ENCODE peak calls at places on chromosome 4, in eight cellular contexts. I, Z, V, G, Q, T, E and M are unnamed samples.

GRCh38 chr4:151202851-151203455 is 74.0 kb upstream of the PRSS48 start:
- DNase-seq in I (peak), Z (no peak), V (peak), G (no peak), Q (no peak), T (no peak), E (no peak), M (peak)

GRCh38 chr4:7388627-7389026 is 46.1 kb downstream of the PSAPL1 start:
- DNase-seq in I (no peak), Z (no peak), V (no peak), G (no peak), Q (no peak), T (no peak), E (no peak), M (no peak)

GRCh38 chr4:39975488-39976089 is 2.1 kb downstream of the PDS5A start:
- DNase-seq in I (no peak), Z (no peak), V (peak), G (no peak), Q (no peak), T (no peak), E (no peak), M (peak)

GRCh38 chr4:94639298-94639697 is 118.5 kb upstream of the BMPR1B start:
- DNase-seq in I (no peak), Z (no peak), V (no peak), G (no peak), Q (no peak), T (no peak), E (no peak), M (no peak)

GRCh38 chr4:167578906-167579305 is 344.6 kb upstream of the SPOCK3 start:
- DNase-seq in I (no peak), Z (no peak), V (no peak), G (no peak), Q (no peak), T (no peak), E (no peak), M (no peak)

GRCh38 chr4:139887378-139887801 is 221.8 kb downstream of the MGST2 start:
- DNase-seq in I (no peak), Z (no peak), V (peak), G (no peak), Q (no peak), T (no peak), E (no peak), M (no peak)

GRCh38 chr4:95394733-95395306 is 154.0 kb downstream of the UNC5C start:
- DNase-seq in I (no peak), Z (no peak), V (no peak), G (no peak), Q (no peak), T (no peak), E (no peak), M (no peak)

GRCh38 chr4:183919173-183919572 is 14.1 kb downstream of the STOX2 start:
- DNase-seq in I (no peak), Z (no peak), V (no peak), G (no peak), Q (no peak), T (peak), E (no peak), M (no peak)

GRCh38 chr4:82363896-82364487 is 9.8 kb downstream of the HNRNPD start:
- DNase-seq in I (no peak), Z (no peak), V (no peak), G (no peak), Q (no peak), T (no peak), E (no peak), M (no peak)

GRCh38 chr4:151276787-151277557 is at the start of gene PRSS48:
- DNase-seq in I (peak), Z (peak), V (peak), G (peak), Q (peak), T (peak), E (peak), M (peak)

GRCh38 chr4:159174645-159175147 is 71.8 kb downstream of the RAPGEF2 start:
- DNase-seq in I (no peak), Z (no peak), V (peak), G (no peak), Q (no peak), T (no peak), E (no peak), M (peak)

GRCh38 chr4:67087897-67088296 is 457.4 kb downstream of the CENPC start:
- DNase-seq in I (peak), Z (no peak), V (peak), G (no peak), Q (no peak), T (peak), E (peak), M (peak)

GRCh38 chr4:184684491-184685189 is 35.1 kb downstream of the PRIMPOL start:
- DNase-seq in I (no peak), Z (no peak), V (no peak), G (no peak), Q (no peak), T (no peak), E (no peak), M (no peak)

GRCh38 chr4:120052840-120053239 is 13.8 kb downstream of the MAD2L1 start:
- DNase-seq in I (peak), Z (no peak), V (peak), G (no peak), Q (no peak), T (peak), E (no peak), M (peak)

GRCh38 chr4:150328496-150328895 is 250.3 kb downstream of the DCLK2 start:
- DNase-seq in I (no peak), Z (no peak), V (no peak), G (no peak), Q (no peak), T (no peak), E (no peak), M (no peak)

GRCh38 chr4:141569141-141569540 is 67.2 kb upstream of the IL15 start:
- DNase-seq in I (no peak), Z (no peak), V (no peak), G (no peak), Q (no peak), T (no peak), E (no peak), M (no peak)

GRCh38 chr4:8144359-8144758 is 14.3 kb downstream of the ABLIM2 start:
- DNase-seq in I (no peak), Z (no peak), V (no peak), G (no peak), Q (peak), T (no peak), E (no peak), M (peak)